ENCODE peak calls at places on chromosomes 13 and 19, in five cellular contexts. S, I, N, P and E are unnamed samples.

GRCh38 chr19:32372726-32373613 is 27.6 kb downstream of the ZNF507 start:
- DNase-seq in N (no peak), P (peak; percentile 92), S (no peak), I (no peak), E (no peak)

GRCh38 chr19:8333771-8334457 is 9.1 kb downstream of the KANK3 start:
- DNase-seq in S (no peak), P (no peak), N (no peak), I (no peak), E (no peak)

GRCh38 chr13:71464673-71465072 is 402.3 kb downstream of the DACH1 start:
- DNase-seq in I (no peak), P (no peak), S (no peak), N (no peak), E (no peak)

GRCh38 chr19:4456843-4457653 is 546 bp downstream of the UBXN6 start:
- DNase-seq in S (peak; percentile 41), P (no peak), I (no peak), N (peak; percentile 84), E (no peak)

GRCh38 chr19:17796013-17796837 is 1.3 kb downstream of the B3GNT3 start:
- DNase-seq in P (peak; percentile 41), N (no peak), S (peak; percentile 77), I (no peak), E (no peak)

GRCh38 chr19:29672933-29673336 is 7.7 kb downstream of the PLEKHF1 start:
- DNase-seq in N (no peak), P (no peak), I (no peak), S (peak; percentile 41), E (peak; percentile 56)

GRCh38 chr19:13095934-13096890 is 6.4 kb downstream of the LYL1 start:
- DNase-seq in N (no peak), S (no peak), I (peak; percentile 71), P (peak; percentile 27), E (peak; percentile 77)

GRCh38 chr19:10454267-10454666 is 33.9 kb downstream of the PDE4A start:
- DNase-seq in N (no peak), I (no peak), S (no peak), P (peak; percentile 36), E (no peak)

GRCh38 chr19:8340341-8341096 is 2.5 kb downstream of the KANK3 start:
- DNase-seq in P (no peak), N (no peak), S (peak; percentile 37), I (peak; percentile 59), E (peak; percentile 87)

GRCh38 chr19:13615890-13616289 is 109.6 kb upstream of the CACNA1A start:
- DNase-seq in I (no peak), P (no peak), N (no peak), S (no peak), E (no peak)

GRCh38 chr19:10402441-10403038 is 802 bp downstream of the CDC37 start:
- DNase-seq in P (no peak), S (no peak), I (no peak), N (no peak), E (no peak)

GRCh38 chr19:1087813-1088418 is 7.3 kb downstream of the POLR2E start:
- DNase-seq in P (no peak), S (no peak), N (no peak), I (no peak), E (no peak)

GRCh38 chr19:29283366-29283765 is 70.4 kb upstream of the UQCRFS1 start:
- DNase-seq in N (no peak), P (no peak), S (no peak), I (no peak), E (no peak)

GRCh38 chr13:106143392-106143791 is 392.1 kb downstream of the EFNB2 start:
- DNase-seq in S (no peak), P (no peak), I (no peak), N (no peak), E (no peak)

GRCh38 chr13:40994581-40995230 is 24.4 kb downstream of the ELF1 start:
- DNase-seq in P (no peak), N (no peak), I (no peak), S (no peak), E (no peak)

GRCh38 chr19:35228177-35228930 is at the start of gene FAM187B:
- DNase-seq in P (no peak), N (no peak), I (no peak), S (no peak), E (no peak)

GRCh38 chr13:59229861-59230260 is 933.9 kb downstream of the DIAPH3 start:
- DNase-seq in P (no peak), N (no peak), S (no peak), I (no peak), E (no peak)

GRCh38 chr19:2385053-2385721 is 25.1 kb downstream of the TMPRSS9 start:
- DNase-seq in I (peak; percentile 42), N (no peak), P (peak; percentile 84), S (no peak), E (no peak)

GRCh38 chr13:99730403-99730802 is 229.1 kb downstream of the TM9SF2 start:
- DNase-seq in S (no peak), I (no peak), N (no peak), P (no peak), E (no peak)

GRCh38 chr19:52700673-52701072 is 34.2 kb downstream of the ZNF611 start:
- DNase-seq in N (no peak), P (no peak), S (no peak), I (no peak), E (no peak)

GRCh38 chr13:41561179-41561578 is 103.8 kb downstream of the RGCC start:
- DNase-seq in I (no peak), P (no peak), N (no peak), S (no peak), E (no peak)

GRCh38 chr13:40598599-40598998 is 67.8 kb downstream of the FOXO1 start:
- DNase-seq in P (no peak), I (no peak), N (no peak), S (no peak), E (peak; percentile 86)

GRCh38 chr13:33642374-33643065 is 175.4 kb upstream of the RFC3 start:
- DNase-seq in S (no peak), I (peak; percentile 64), P (peak; percentile 87), N (peak; percentile 78), E (peak; percentile 94)

GRCh38 chr19:18725755-18726416 is 42.4 kb downstream of the CRTC1 start:
- DNase-seq in I (peak; percentile 91), P (no peak), N (no peak), S (no peak), E (no peak)

GRCh38 chr13:50130686-50131051 is 115.4 kb downstream of the KCNRG start:
- DNase-seq in I (peak; percentile 32), N (no peak), P (peak; percentile 28), S (no peak), E (no peak)

GRCh38 chr19:38274734-38275133 is 10.4 kb downstream of the SPINT2 start:
- DNase-seq in P (no peak), I (no peak), S (no peak), N (no peak), E (no peak)

GRCh38 chr13:52009985-52010384 is 1.3 kb downstream of the ATP7B start:
- DNase-seq in I (no peak), S (no peak), P (no peak), N (no peak), E (no peak)

GRCh38 chr13:52016296-52016695 is 4.1 kb downstream of the ALG11 start:
- DNase-seq in I (no peak), N (no peak), S (no peak), P (no peak), E (no peak)

GRCh38 chr13:52010890-52011689 is at the start of gene ATP7B:
- DNase-seq in S (no peak), N (peak; percentile 68), P (peak; percentile 5), I (no peak), E (peak; percentile 68)

GRCh38 chr13:52012512-52012836 is 276 bp downstream of the ALG11 start:
- DNase-seq in S (no peak), I (no peak), N (no peak), P (no peak), E (no peak)

DNA sequence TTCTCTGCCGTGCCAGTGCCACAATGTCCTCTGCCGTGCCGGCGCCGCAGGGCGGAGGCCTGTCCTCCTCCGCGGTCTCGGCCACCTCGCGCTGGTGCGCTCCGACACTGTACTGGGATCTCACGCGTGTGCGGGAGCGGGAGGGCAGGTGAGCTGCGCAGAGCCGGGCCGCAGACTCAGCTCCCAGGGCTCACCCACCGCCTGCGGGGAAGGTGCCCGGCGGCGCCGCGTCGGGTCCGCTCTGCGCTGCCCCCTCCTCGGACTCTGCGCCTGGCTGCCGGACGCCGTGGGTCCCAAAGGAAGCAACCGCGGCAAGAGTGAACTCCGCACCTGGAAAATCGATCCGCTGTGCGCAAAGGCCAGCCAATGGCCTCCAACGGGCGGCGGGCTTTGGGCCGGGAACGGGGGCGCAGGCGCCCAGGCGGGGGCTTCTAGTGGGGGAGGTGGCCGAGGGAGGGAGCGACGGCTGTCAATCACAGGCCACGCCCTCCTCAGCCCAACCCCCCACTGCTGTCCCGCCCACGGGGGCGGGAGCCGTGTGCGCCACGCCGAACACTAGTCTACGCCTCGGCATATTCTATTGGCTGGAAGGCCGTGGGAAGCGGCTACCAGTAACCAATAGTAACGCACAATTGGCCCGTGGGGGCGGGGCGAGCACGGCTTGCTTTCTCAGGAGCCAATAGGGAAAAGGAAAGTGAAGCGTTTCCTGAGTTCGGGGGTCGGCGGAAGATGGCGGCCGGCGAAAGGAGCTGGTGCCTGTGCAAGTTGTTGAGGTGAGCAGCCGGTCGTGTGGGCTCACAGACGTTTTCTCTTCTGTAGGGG is at the start of gene ALG11:
- DNase-seq in I (peak; percentile 100), N (peak; percentile 100), S (peak; percentile 100), P (peak; percentile 96), E (peak; percentile 99)
- TF ChIP-seq EP300 in I (no peak), N (no peak), S (no peak), P (no peak), E (no peak)

GRCh38 chr19:16435238-16435911 is 36.4 kb downstream of the EPS15L1 start:
- DNase-seq in S (no peak), P (no peak), N (no peak), I (peak; percentile 79), E (peak; percentile 94)
- H3K4me1 ChIP-seq in S (peaks cover 29% of the 10 kb centered on the region), P (no peaks in the 10 kb centered on the region), N (peaks cover 17% of the 10 kb centered on the region), I (peaks cover 17% of the 10 kb centered on the region), E (no peaks in the 10 kb centered on the region)

DNA sequence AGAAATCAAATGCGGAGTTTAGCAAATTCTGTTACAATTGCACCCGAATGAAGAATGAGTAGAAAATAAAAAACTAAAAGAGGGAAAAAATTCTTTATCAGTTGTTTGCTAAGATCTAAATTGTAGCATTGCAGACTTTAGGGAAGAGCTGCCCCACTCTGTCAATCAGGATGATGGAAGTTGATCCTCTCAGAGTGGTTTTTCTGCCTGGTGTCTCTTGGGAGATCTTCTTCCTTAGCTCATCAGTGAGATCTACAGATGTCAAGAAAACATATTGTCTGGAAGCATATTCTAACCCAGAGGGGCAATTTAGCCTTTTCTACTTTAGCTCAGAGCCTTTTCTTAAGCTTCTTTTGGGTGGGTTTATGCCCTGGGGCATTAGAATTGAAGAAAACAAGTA is 223.2 kb upstream of the PCDH17 start:
- DNase-seq in P (no peak), I (no peak), N (no peak), S (no peak), E (no peak)
- TF ChIP-seq EP300 in P (no peak), I (no peak), N (no peak), S (no peak), E (no peak)

GRCh38 chr19:41869374-41869955 is 7.6 kb upstream of the CD79A start:
- DNase-seq in P (no peak), S (no peak), I (no peak), N (no peak), E (no peak)

GRCh38 chr19:41872775-41873647 is 4.1 kb upstream of the CD79A start:
- DNase-seq in I (peak; percentile 59), N (no peak), S (peak; percentile 88), P (peak; percentile 94), E (peak; percentile 65)

GRCh38 chr19:41872384-41872774 is 4.7 kb upstream of the CD79A start:
- DNase-seq in P (no peak), I (no peak), N (no peak), S (no peak), E (no peak)

GRCh38 chr19:41870401-41870873 is 6.6 kb upstream of the CD79A start:
- DNase-seq in N (no peak), S (no peak), I (no peak), P (peak; percentile 65), E (no peak)

GRCh38 chr19:41871573-41872383 is 5.3 kb upstream of the CD79A start:
- DNase-seq in N (no peak), I (no peak), S (no peak), P (peak; percentile 56), E (peak; percentile 61)
- H3K4me1 ChIP-seq in N (peaks cover 35% of the 10 kb centered on the region), I (no peaks in the 10 kb centered on the region), S (peaks cover 37% of the 10 kb centered on the region), P (peaks cover 41% of the 10 kb centered on the region), E (peaks cover under 1% of the 10 kb centered on the region)